ENCODE peak calls at places on chromosomes 6 and 20, in nine cellular contexts. V is uterus; Z is IMR-90; M is left ventricle myocardium inferior; R is fibroblast of lung; C is adrenal gland; G is CD8-positive, alpha-beta memory T cell; N is vagina; K is ovary. S is an unnamed sample. For H3K4me1, the result is how much of the 10 kb centered on the place peaks cover.

GRCh38 chr6:165321555-165322145 is 12.2 kb upstream of the C6orf118 start:
- DNase-seq in R (no peak), G (no peak), N (no peak), M (no peak), K (no peak), V (no peak), Z (no peak), C (no peak), S (no peak)

GRCh38 chr20:42161228-42161829 is 543.2 kb upstream of the CHD6 start:
- DNase-seq in K (no peak), G (no peak), N (no peak), M (no peak), V (no peak), R (no peak), C (no peak), Z (no peak), S (no peak)

GRCh38 chr6:4808396-4808795 is 32.2 kb downstream of the CDYL start:
- DNase-seq in Z (no peak), K (no peak), R (no peak), M (no peak), N (no peak), C (no peak), G (no peak), V (no peak), S (no peak)

GRCh38 chr6:17086469-17086868 is 15.4 kb upstream of the STMND1 start:
- DNase-seq in C (peak), G (no peak), V (peak), K (no peak), Z (peak), M (no peak), N (no peak), R (peak), S (peak)

GRCh38 chr20:47283411-47283810 is 73.1 kb downstream of the ZMYND8 start:
- DNase-seq in V (no peak), K (no peak), Z (no peak), C (no peak), R (peak), N (no peak), G (no peak), M (no peak), S (no peak)

GRCh38 chr20:17796096-17796563 is 96.4 kb downstream of the BANF2 start:
- DNase-seq in C (peak), V (peak), K (peak), M (peak), R (peak), Z (peak), N (no peak), G (no peak), S (no peak)

GRCh38 chr20:33667245-33668086 is 723 bp downstream of the ACTL10 start:
- DNase-seq in N (no peak), Z (peak), V (peak), G (peak), K (peak), M (peak), C (peak), R (peak), S (peak)

GRCh38 chr6:52307900-52308372 is 23.4 kb upstream of the MCM3 start:
- DNase-seq in V (no peak), R (no peak), M (no peak), N (no peak), K (no peak), Z (no peak), G (no peak), C (no peak), S (no peak)

GRCh38 chr6:119132211-119133004 is 53.9 kb upstream of the FAM184A start:
- DNase-seq in M (no peak), C (no peak), G (no peak), N (no peak), V (no peak), K (no peak), Z (no peak), R (peak), S (no peak)

GRCh38 chr20:10167025-10167424 is 51.6 kb upstream of the SNAP25 start:
- DNase-seq in K (no peak), Z (no peak), R (no peak), C (no peak), G (no peak), V (no peak), M (no peak), N (no peak), S (no peak)
- H3K4me1 ChIP-seq in K (under half), Z (under half), R (under half), C (under half), G (under half), V (under half), M (under half), N (under half), S (under half)

DNA sequence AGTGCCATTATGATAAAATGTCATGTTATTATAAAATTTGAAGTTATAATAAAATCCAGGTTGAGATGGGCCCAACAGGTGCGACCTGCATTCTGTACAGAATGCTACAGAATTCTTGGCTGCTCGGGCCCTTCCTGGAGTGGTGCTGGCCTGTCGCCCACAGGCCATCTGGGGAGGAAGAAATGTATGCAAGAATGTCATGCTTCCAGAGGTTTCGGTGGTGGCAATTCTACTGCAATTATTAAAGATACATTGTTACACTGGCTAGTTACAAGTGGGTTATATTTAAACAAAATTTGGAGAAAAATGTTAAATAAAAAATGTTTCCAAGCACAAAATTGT is 7.3 kb downstream of the RAMACL start:
- DNase-seq in K (no peak), V (no peak), Z (no peak), R (no peak), C (no peak), N (no peak), M (no peak), G (no peak), S (no peak)
- H3K4me3 ChIP-seq in K (no peak), V (no peak), Z (no peak), R (no peak), C (no peak), N (no peak), M (no peak), G (no peak), S (no peak)

GRCh38 chr6:19870322-19870721 is 33.2 kb downstream of the ID4 start:
- DNase-seq in C (no peak), R (no peak), K (no peak), V (no peak), G (no peak), M (no peak), Z (no peak), N (no peak), S (no peak)
- H3K27ac ChIP-seq in C (no peak), R (no peak), K (no peak), V (no peak), G (no peak), M (no peak), Z (no peak), N (no peak), S (no peak)

GRCh38 chr6:111573892-111574800 is 31.5 kb downstream of the TRAF3IP2 start:
- DNase-seq in M (no peak), K (no peak), G (no peak), C (peak), V (peak), N (no peak), R (peak), Z (peak), S (no peak)
- H3K4me1 ChIP-seq in M (half or more), K (under half), G (under half), C (under half), V (under half), N (under half), R (under half), Z (under half), S (under half)

GRCh38 chr6:157768863-157769551 is 54.0 kb upstream of the SNX9 start:
- DNase-seq in C (no peak), K (no peak), V (no peak), G (no peak), Z (no peak), R (no peak), N (peak), M (no peak), S (no peak)
- H3K4me3 ChIP-seq in C (no peak), K (no peak), V (no peak), G (no peak), Z (no peak), R (no peak), N (no peak), M (no peak), S (no peak)

S was measured in CD8-positive, alpha-beta T cell.